ENCODE peak calls at places on chromosomes 16 and 17, in eight cellular contexts. D is GM23248, S is neural progenitor cell, W is left lung, G is right cardiac atrium, P is suprapubic skin, K is ovary, Y is PC-9. R is an unnamed sample.
A peak's percentile ranks its signal among the peaks of the same experiment; 100 is the strongest.

GRCh38 chr17:30720013-30720471 is 104.5 kb downstream of the CRLF3 start:
- DNase-seq in D (no peak), S (no peak), W (peak; percentile 44), G (no peak), P (no peak), K (no peak), Y (no peak), R (no peak)

GRCh38 chr16:81360135-81360534 is 45.4 kb downstream of the GAN start:
- DNase-seq in D (no peak), S (no peak), W (no peak), G (no peak), P (no peak), K (no peak), Y (no peak), R (no peak)

GRCh38 chr17:74379495-74380085 is 12.3 kb downstream of the GPR142 start:
- DNase-seq in D (peak; percentile 81), S (peak; percentile 94), W (peak; percentile 98), G (peak; percentile 98), P (peak; percentile 94), K (peak; percentile 97), Y (peak; percentile 56), R (peak; percentile 85)

GRCh38 chr17:68053237-68054030 is 17.9 kb downstream of the KPNA2 start:
- DNase-seq in D (peak; percentile 78), S (no peak), W (peak; percentile 26), G (peak; percentile 77), P (peak; percentile 86), K (no peak), Y (no peak), R (no peak)

GRCh38 chr16:30948956-30949654 is at the start of gene ORAI3:
- DNase-seq in D (peak; percentile 86), S (peak; percentile 84), W (peak; percentile 98), G (peak; percentile 92), P (peak; percentile 86), K (peak; percentile 81), Y (peak; percentile 53), R (peak; percentile 67)

GRCh38 chr17:82204831-82205719 is 7.6 kb downstream of the CCDC57 start:
- DNase-seq in D (peak; percentile 95), S (no peak), W (no peak), G (peak; percentile 61), P (no peak), K (peak; percentile 56), Y (peak; percentile 72), R (peak; percentile 54)

GRCh38 chr16:24761526-24761925 is 32.1 kb downstream of the TNRC6A start:
- DNase-seq in D (peak; percentile 34), S (no peak), W (no peak), G (no peak), P (no peak), K (peak; percentile 62), Y (no peak), R (no peak)

GRCh38 chr17:51372345-51373004 is 112.1 kb downstream of the UTP18 start:
- DNase-seq in D (peak; percentile 68), S (peak; percentile 19), W (no peak), G (peak; percentile 49), P (no peak), K (no peak), Y (peak; percentile 55), R (peak; percentile 6)

GRCh38 chr16:65524997-65525396 is 403.1 kb upstream of the CDH11 start:
- DNase-seq in D (peak; percentile 39), S (no peak), W (no peak), G (peak; percentile 78), P (no peak), K (no peak), Y (no peak), R (no peak)

GRCh38 chr17:1120596-1121441 is 59.0 kb downstream of the ABR start:
- DNase-seq in D (no peak), S (peak; percentile 32), W (no peak), G (no peak), P (no peak), K (no peak), Y (no peak), R (no peak)

GRCh38 chr17:59154335-59154720 is 658 bp downstream of the SKA2 start:
- DNase-seq in D (peak; percentile 80), S (peak; percentile 75), W (peak; percentile 81), G (peak; percentile 59), P (no peak), K (peak; percentile 41), Y (peak; percentile 46), R (peak; percentile 68)

GRCh38 chr17:4986403-4986802 is 1.1 kb downstream of the CAMTA2 start:
- DNase-seq in D (peak; percentile 37), S (no peak), W (no peak), G (peak; percentile 53), P (no peak), K (no peak), Y (no peak), R (no peak)

GRCh38 chr17:41394254-41395016 is 3.0 kb downstream of the KRT31 start:
- DNase-seq in D (no peak), S (no peak), W (no peak), G (no peak), P (no peak), K (no peak), Y (peak; percentile 46), R (no peak)

GRCh38 chr16:9070295-9070694 is 21.1 kb upstream of the HAPSTR1 start:
- DNase-seq in D (no peak), S (no peak), W (no peak), G (no peak), P (no peak), K (no peak), Y (no peak), R (no peak)

GRCh38 chr17:41769985-41770384 is 16.5 kb downstream of the JUP start:
- DNase-seq in D (no peak), S (no peak), W (no peak), G (no peak), P (no peak), K (no peak), Y (no peak), R (no peak)

GRCh38 chr17:21174719-21175118 is 39.2 kb downstream of the TMEM11 start:
- DNase-seq in D (peak; percentile 16), S (no peak), W (no peak), G (peak; percentile 70), P (no peak), K (peak; percentile 36), Y (no peak), R (no peak)

GRCh38 chr17:48843172-48843900 is 12.5 kb downstream of the CALCOCO2 start:
- DNase-seq in D (peak; percentile 42), S (no peak), W (no peak), G (no peak), P (no peak), K (no peak), Y (no peak), R (no peak)

GRCh38 chr16:18792836-18793433 is 2.8 kb upstream of the RPS15A start:
- DNase-seq in D (peak; percentile 26), S (no peak), W (no peak), G (no peak), P (no peak), K (no peak), Y (no peak), R (no peak)

GRCh38 chr16:89133457-89134127 is 38.0 kb upstream of the CDH15 start:
- DNase-seq in D (no peak), S (no peak), W (peak; percentile 66), G (no peak), P (peak; percentile 44), K (peak; percentile 10), Y (no peak), R (peak; percentile 39)

GRCh38 chr17:47229535-47230443 is 20.6 kb downstream of the MYL4 start:
- DNase-seq in D (peak; percentile 98), S (peak; percentile 92), W (no peak), G (peak; percentile 92), P (peak; percentile 93), K (peak; percentile 84), Y (peak; percentile 98), R (peak; percentile 70)

GRCh38 chr16:66278111-66278531 is 88.4 kb upstream of the CDH5 start:
- DNase-seq in D (no peak), S (no peak), W (no peak), G (no peak), P (no peak), K (no peak), Y (peak; percentile 98), R (no peak)

GRCh38 chr17:62703269-62703775 is 75.9 kb downstream of the MRC2 start:
- DNase-seq in D (peak; percentile 87), S (no peak), W (no peak), G (peak; percentile 72), P (peak; percentile 70), K (peak; percentile 57), Y (peak; percentile 93), R (no peak)

GRCh38 chr17:62703776-62704380 is 76.4 kb downstream of the MRC2 start:
- DNase-seq in D (peak; percentile 87), S (peak; percentile 92), W (peak; percentile 98), G (peak; percentile 90), P (peak; percentile 83), K (peak; percentile 79), Y (no peak), R (peak; percentile 78)

GRCh38 chr17:62700964-62701705 is 73.7 kb downstream of the MRC2 start:
- DNase-seq in D (no peak), S (no peak), W (no peak), G (no peak), P (no peak), K (no peak), Y (no peak), R (no peak)

GRCh38 chr17:62702746-62703268 is 75.3 kb downstream of the MRC2 start:
- DNase-seq in D (no peak), S (no peak), W (no peak), G (no peak), P (no peak), K (no peak), Y (no peak), R (no peak)

DNA sequence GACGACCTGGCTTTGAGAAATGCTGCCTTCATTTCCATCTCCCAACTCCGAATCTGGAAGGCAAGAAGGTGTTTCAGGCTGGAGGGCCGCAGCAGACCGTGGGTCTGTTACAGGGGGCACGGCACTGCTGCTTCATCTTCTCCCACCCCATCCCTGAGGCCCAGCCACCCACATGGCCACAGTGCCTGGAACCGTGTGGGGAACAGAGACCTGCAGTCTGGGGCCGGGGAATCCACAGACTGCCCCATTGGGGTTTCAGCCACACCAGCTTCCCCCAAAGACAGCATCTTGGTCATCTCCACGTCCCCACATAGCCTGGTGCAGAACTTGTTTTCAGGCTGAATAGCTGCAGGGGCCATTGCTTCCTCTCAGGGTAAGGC is 74.2 kb downstream of the MRC2 start:
- DNase-seq in D (no peak), S (no peak), W (peak; percentile 57), G (no peak), P (no peak), K (no peak), Y (no peak), R (no peak)
- H3K4me3 ChIP-seq in D (no peak overlapping the region), S (no peak overlapping the region), W (no peak overlapping the region), G (no peak overlapping the region), P (no peak overlapping the region), K (no peak overlapping the region), Y (no peak overlapping the region), R (no peak overlapping the region)

GRCh38 chr17:3024346-3024745 is 39.1 kb downstream of the OR1D5 start:
- DNase-seq in D (no peak), S (no peak), W (no peak), G (no peak), P (no peak), K (no peak), Y (no peak), R (no peak)
- H3K4me1 ChIP-seq in D (no peaks in the 10 kb centered on the region), S (peaks cover 8% of the 10 kb centered on the region), W (no peaks in the 10 kb centered on the region), G (no peaks in the 10 kb centered on the region), P (no peaks in the 10 kb centered on the region), K (no peaks in the 10 kb centered on the region), Y (no peaks in the 10 kb centered on the region), R (no peaks in the 10 kb centered on the region)

GRCh38 chr17:29246638-29247037 is at the start of gene CRYBA1:
- DNase-seq in D (no peak), S (peak; percentile 83), W (no peak), G (no peak), P (no peak), K (no peak), Y (no peak), R (no peak)
- H3K27ac ChIP-seq in D (no peak within 1 kb of the TSS), S (peak within 1 kb of the TSS; percentile 63), W (no peak within 1 kb of the TSS), G (no peak within 1 kb of the TSS), P (no peak within 1 kb of the TSS), K (no peak within 1 kb of the TSS), Y (no peak within 1 kb of the TSS), R (no peak within 1 kb of the TSS)

GRCh38 chr17:28473542-28473941 is at the start of gene SLC13A2:
- DNase-seq in D (no peak), S (no peak), W (no peak), G (no peak), P (no peak), K (no peak), Y (no peak), R (peak; percentile 49)
- H3K4me3 ChIP-seq in D (no peak within 1 kb of the TSS), S (no peak within 1 kb of the TSS), W (no peak within 1 kb of the TSS), G (no peak within 1 kb of the TSS), P (no peak within 1 kb of the TSS), K (no peak within 1 kb of the TSS), Y (no peak within 1 kb of the TSS), R (no peak within 1 kb of the TSS)

R was measured in pancreas.